ENCODE peak calls at places on chromosome X, in seven cellular contexts. E is right lobe of liver, Q is stomach, Y is lower leg skin, H is PC-9, J is HT1080, U is AG09309. T is an unnamed sample.

GRCh38 chrX:44890247-44890646 is 17.3 kb downstream of the KDM6A start:
- DNase-seq in Y (no peak), H (no peak), E (no peak), Q (no peak), U (no peak), J (no peak), T (no peak)

GRCh38 chrX:17027931-17028330 is 81.5 kb downstream of the REPS2 start:
- DNase-seq in U (no peak), Y (no peak), E (no peak), Q (no peak), H (no peak), J (no peak), T (no peak)

GRCh38 chrX:130216312-130216711 is 44.5 kb downstream of the RAB33A start:
- DNase-seq in J (no peak), E (no peak), H (no peak), Q (no peak), Y (no peak), U (no peak), T (no peak)

GRCh38 chrX:24983931-24984330 is 31.8 kb downstream of the ARX start:
- DNase-seq in H (no peak), Y (no peak), Q (no peak), E (no peak), J (no peak), U (no peak), T (no peak)

GRCh38 chrX:26295425-26295824 is 79.5 kb downstream of the MAGEB5 start:
- DNase-seq in Y (no peak), H (no peak), E (no peak), Q (no peak), U (no peak), J (no peak), T (no peak)

GRCh38 chrX:39491548-39492297 is 606.0 kb downstream of the BCOR start:
- DNase-seq in H (no peak), J (no peak), U (no peak), Y (no peak), Q (no peak), E (no peak), T (no peak)

GRCh38 chrX:139086243-139086642 is 374.7 kb upstream of the FGF13 start:
- DNase-seq in Y (no peak), U (no peak), Q (no peak), H (no peak), J (no peak), E (no peak), T (no peak)

GRCh38 chrX:140180585-140180984 is 215.3 kb upstream of the CXorf66 start:
- DNase-seq in Y (no peak), Q (no peak), H (peak; percentile 57), E (no peak), J (peak; percentile 94), U (no peak), T (peak; percentile 53)

GRCh38 chrX:65601126-65601525 is 66.3 kb upstream of the MSN start:
- DNase-seq in J (no peak), Q (no peak), U (no peak), Y (no peak), E (no peak), H (no peak), T (no peak)

GRCh38 chrX:119669424-119670037 is 23.4 kb downstream of the SEPTIN6 start:
- DNase-seq in E (no peak), J (no peak), U (no peak), Y (no peak), Q (peak; percentile 57), H (no peak), T (no peak)

GRCh38 chrX:78548012-78548411 is 111.1 kb downstream of the RTL3 start:
- DNase-seq in J (peak; percentile 82), H (no peak), Q (no peak), E (no peak), U (no peak), Y (no peak), T (peak; percentile 61)

GRCh38 chrX:20585782-20586181 is 319.1 kb upstream of the RPS6KA3 start:
- DNase-seq in J (no peak), U (no peak), E (no peak), Y (no peak), H (no peak), Q (no peak), T (no peak)